ENCODE peak calls at places on chromosomes 5 and 9, in four cellular contexts. Y, J, U and S are unnamed samples.

GRCh38 chr9:77864096-77864889 is 167.3 kb downstream of the GNAQ start:
- DNase-seq in Y (peak; percentile 80), J (peak; percentile 69), U (no peak), S (no peak)

GRCh38 chr5:57082441-57083067 is 91.3 kb upstream of the GPBP1 start:
- DNase-seq in Y (peak; percentile 17), J (peak; percentile 35), U (no peak), S (peak; percentile 16)

GRCh38 chr9:124054671-124055212 is 43.2 kb downstream of the LHX2 start:
- DNase-seq in Y (peak; percentile 64), J (peak; percentile 88), U (no peak), S (peak; percentile 45)

GRCh38 chr9:35490155-35490909 is 421 bp downstream of the RUSC2 start:
- DNase-seq in Y (no peak), J (no peak), U (peak; percentile 62), S (peak; percentile 34)

GRCh38 chr5:100676807-100677631 is 141.8 kb downstream of the FAM174A start:
- DNase-seq in Y (peak; percentile 63), J (peak; percentile 64), U (no peak), S (peak; percentile 9)

GRCh38 chr5:33523208-33523771 is 82.5 kb downstream of the TARS1 start:
- DNase-seq in Y (no peak), J (no peak), U (no peak), S (no peak)

GRCh38 chr9:30935730-30936129 is 1448.7 kb upstream of the ACO1 start:
- DNase-seq in Y (no peak), J (no peak), U (no peak), S (no peak)

GRCh38 chr5:139757727-139758509 is 37.7 kb upstream of the PSD2 start:
- DNase-seq in Y (no peak), J (no peak), U (no peak), S (no peak)

GRCh38 chr9:83281306-83282255 is 218.6 kb upstream of the RASEF start:
- DNase-seq in Y (peak; percentile 86), J (peak; percentile 63), U (no peak), S (peak; percentile 84)

GRCh38 chr9:88775037-88775471 is 216.2 kb upstream of the S1PR3 start:
- DNase-seq in Y (peak; percentile 98), J (peak; percentile 98), U (peak; percentile 83), S (peak; percentile 92)

GRCh38 chr5:166883016-166883415 is 1408.4 kb upstream of the WWC1 start:
- DNase-seq in Y (peak; percentile 51), J (peak; percentile 19), U (no peak), S (no peak)

GRCh38 chr9:112112519-112112918 is 62.6 kb downstream of the SUSD1 start:
- DNase-seq in Y (peak; percentile 93), J (peak; percentile 95), U (no peak), S (peak; percentile 79)

GRCh38 chr9:113310538-113310937 is 7.4 kb upstream of the RNF183 start:
- DNase-seq in Y (no peak), J (no peak), U (no peak), S (peak; percentile 12)

GRCh38 chr9:137110147-137110910 is 4.2 kb downstream of the DPP7 start:
- DNase-seq in Y (no peak), J (no peak), U (no peak), S (no peak)

GRCh38 chr9:19033015-19033414 is at the start of gene SAXO1:
- DNase-seq in Y (no peak), J (no peak), U (no peak), S (no peak)

GRCh38 chr5:90640484-90641059 is 82.0 kb downstream of the ADGRV1 start:
- DNase-seq in Y (no peak), J (no peak), U (no peak), S (no peak)

GRCh38 chr9:118650407-118650806 is 718.8 kb downstream of the BRINP1 start:
- DNase-seq in Y (no peak), J (no peak), U (no peak), S (no peak)

GRCh38 chr5:142306077-142306502 is 18.7 kb downstream of the SPRY4 start:
- DNase-seq in Y (no peak), J (no peak), U (no peak), S (no peak)

GRCh38 chr5:164475339-164475977 is 970.0 kb downstream of the MAT2B start:
- DNase-seq in Y (peak; percentile 43), J (peak; percentile 73), U (no peak), S (peak; percentile 10)

GRCh38 chr5:35159370-35159742 is 70.9 kb downstream of the PRLR start:
- DNase-seq in Y (no peak), J (no peak), U (no peak), S (no peak)

GRCh38 chr5:143143973-143144372 is 259.5 kb downstream of the NR3C1 start:
- DNase-seq in Y (peak; percentile 78), J (peak; percentile 72), U (no peak), S (peak; percentile 78)

GRCh38 chr9:109315889-109316640 is 4.8 kb downstream of the EPB41L4B start:
- DNase-seq in Y (peak; percentile 75), J (peak; percentile 73), U (no peak), S (peak; percentile 55)

GRCh38 chr9:121372563-121373400 is 2.7 kb upstream of the STOM start:
- DNase-seq in Y (peak; percentile 80), J (peak; percentile 72), U (peak; percentile 66), S (no peak)

GRCh38 chr9:98575379-98576346 is 133.1 kb downstream of the GABBR2 start:
- DNase-seq in Y (peak; percentile 84), J (peak; percentile 81), U (no peak), S (peak; percentile 4)

GRCh38 chr9:133734600-133735414 is 3.3 kb downstream of the SARDH start:
- DNase-seq in Y (no peak), J (no peak), U (no peak), S (no peak)

GRCh38 chr9:101342595-101342994 is 42.2 kb downstream of the BAAT start:
- DNase-seq in Y (no peak), J (no peak), U (no peak), S (no peak)

GRCh38 chr9:129319938-129320481 is 141.9 kb upstream of the IER5L start:
- DNase-seq in Y (no peak), J (no peak), U (peak; percentile 33), S (no peak)

GRCh38 chr5:80245986-80246781 is 9.7 kb downstream of the SERINC5 start:
- DNase-seq in Y (peak; percentile 48), J (peak; percentile 73), U (no peak), S (peak; percentile 52)

GRCh38 chr5:96629774-96630173 is 32.4 kb upstream of the CAST start:
- DNase-seq in Y (peak; percentile 94), J (peak; percentile 95), U (no peak), S (peak; percentile 91)

GRCh38 chr5:10885026-10885425 is 124.0 kb upstream of the DAP start:
- DNase-seq in Y (peak; percentile 21), J (peak; percentile 63), U (no peak), S (peak; percentile 42)

GRCh38 chr5:76269259-76269958 is 133.7 kb upstream of the IQGAP2 start:
- DNase-seq in Y (no peak), J (no peak), U (no peak), S (no peak)

GRCh38 chr9:75088646-75089368 is 493 bp downstream of the OSTF1 start:
- DNase-seq in Y (peak; percentile 74), J (peak; percentile 57), U (peak; percentile 57), S (peak; percentile 82)

GRCh38 chr5:107670028-107670926 is 460 bp downstream of the EFNA5 start:
- DNase-seq in Y (no peak), J (peak; percentile 54), U (no peak), S (peak; percentile 72)

GRCh38 chr5:160628295-160629006 is 206.8 kb downstream of the PTTG1 start:
- DNase-seq in Y (no peak), J (no peak), U (no peak), S (no peak)

GRCh38 chr9:88388886-88389617 is 808 bp downstream of the SPIN1 start:
- DNase-seq in Y (peak; percentile 60), J (peak; percentile 76), U (peak; percentile 52), S (peak; percentile 78)

GRCh38 chr9:137423810-137424291 is 658 bp downstream of the NOXA1 start:
- DNase-seq in Y (no peak), J (no peak), U (peak; percentile 61), S (peak; percentile 76)

GRCh38 chr5:176748967-176749935 is 61.1 kb upstream of the UNC5A start:
- DNase-seq in Y (no peak), J (no peak), U (no peak), S (no peak)

GRCh38 chr9:79661926-79662552 is 90.3 kb downstream of the TLE4 start:
- DNase-seq in Y (no peak), J (no peak), U (no peak), S (no peak)

GRCh38 chr9:79660615-79661014 is 88.8 kb downstream of the TLE4 start:
- DNase-seq in Y (no peak), J (no peak), U (no peak), S (no peak)

GRCh38 chr9:79663299-79663698 is 91.5 kb downstream of the TLE4 start:
- DNase-seq in Y (no peak), J (peak; percentile 18), U (no peak), S (no peak)

GRCh38 chr9:79662553-79662956 is 90.8 kb downstream of the TLE4 start:
- DNase-seq in Y (no peak), J (no peak), U (no peak), S (no peak)

DNA sequence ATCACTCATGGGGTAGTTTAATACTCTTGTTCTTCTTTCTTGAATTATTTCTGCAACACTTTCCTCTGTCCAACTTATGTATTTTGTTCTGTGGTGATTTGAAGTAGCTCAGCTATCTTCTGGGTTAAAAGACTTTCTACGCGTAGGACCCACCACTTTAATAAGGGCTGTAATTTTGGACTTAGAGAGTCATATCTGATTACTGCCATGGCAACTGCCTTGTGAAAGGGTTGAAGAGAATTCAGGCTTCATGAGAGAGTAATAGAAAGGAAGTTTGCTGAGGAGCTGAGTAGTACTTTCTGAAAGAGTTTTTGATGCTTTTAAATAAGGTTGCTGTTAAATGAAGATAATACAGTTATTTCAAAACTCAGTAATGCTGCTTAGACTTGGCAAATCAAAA is 89.5 kb downstream of the TLE4 start:
- DNase-seq in Y (no peak), J (no peak), U (no peak), S (no peak)
- H3K4me3 ChIP-seq in Y (no peak overlapping the region), J (no peak overlapping the region), U (no peak overlapping the region), S (no peak overlapping the region)

GRCh38 chr5:153827407-153827806 is 211.3 kb downstream of the FAM114A2 start:
- DNase-seq in Y (peak; percentile 32), J (peak; percentile 18), U (no peak), S (peak; percentile 39)
- TF ChIP-seq CTCF in Y (peak; percentile 47), J (peak; percentile 1), U (no peak), S (peak; percentile 31)

DNA sequence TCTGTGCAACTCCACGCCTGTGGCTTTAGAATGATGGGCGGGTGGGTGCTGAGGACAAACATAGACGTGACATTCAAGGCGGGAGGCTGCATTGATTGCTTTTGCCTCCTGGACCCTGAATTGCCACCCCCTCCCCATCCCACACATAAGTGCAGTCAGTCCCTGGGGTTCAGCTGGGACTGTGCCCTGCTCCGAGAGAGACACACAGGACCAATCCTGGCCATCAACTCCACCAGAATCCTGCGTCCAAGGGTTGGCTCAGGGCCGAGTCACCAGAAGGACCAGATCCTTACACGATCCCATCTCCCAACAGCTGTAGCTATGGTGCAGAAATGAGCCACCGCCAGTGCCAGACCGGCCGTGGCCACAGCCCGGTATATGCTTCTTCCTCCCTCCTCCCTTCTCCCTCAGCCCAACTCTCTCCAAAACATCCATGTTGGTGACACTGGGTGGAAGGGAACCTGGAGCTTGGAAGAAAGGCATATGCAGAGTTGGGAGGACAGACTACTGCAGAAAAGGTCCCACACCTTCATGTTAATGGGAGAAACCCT is 27.4 kb downstream of the IRX2 start:
- DNase-seq in Y (no peak), J (no peak), U (no peak), S (no peak)
- H3K4me3 ChIP-seq in Y (no peak overlapping the region), J (no peak overlapping the region), U (no peak overlapping the region), S (no peak overlapping the region)

DNA sequence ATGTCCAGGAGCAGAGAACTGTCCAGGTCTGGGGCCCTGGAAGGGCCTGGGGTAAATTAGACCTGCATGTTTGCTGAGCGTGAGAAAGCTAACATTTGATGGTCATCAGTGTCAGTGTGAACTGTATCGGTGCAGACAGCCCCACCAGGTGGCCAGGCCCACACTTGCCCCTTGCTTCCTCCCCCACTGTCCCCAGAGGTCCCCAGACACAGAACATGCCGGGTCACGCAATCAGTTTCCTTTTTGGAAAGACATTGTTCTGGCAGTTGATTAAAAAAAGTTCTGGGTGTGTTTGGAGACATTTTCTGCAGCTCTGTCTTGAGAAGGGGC is 1.5 kb downstream of the NKD2 start:
- DNase-seq in Y (no peak), J (no peak), U (no peak), S (no peak)
- TF ChIP-seq CTCF in Y (no peak), J (no peak), U (no peak), S (no peak)